ENCODE peak calls at places on chromosomes 13 and 19, in six cellular contexts. One of them, this sample, is unnamed.

GRCh38 chr13:112849500-112849899 is 119.5 kb upstream of the MCF2L start:
- DNase-seq in endothelial cell: no peak
- DNase-seq in ureter: no peak
- DNase-seq in Right ventricle myocardium superior: no peak
- DNase-seq in NCI-H1092 treated with DMSO at 0.1 percent for 48 hours: peak
- DNase-seq in astrocyte of the hippocampus: peak
- DNase-seq in this sample: no peak

GRCh38 chr19:50705422-50706019 is 14.1 kb downstream of the SHANK1 start:
- DNase-seq in Right ventricle myocardium superior: no peak
- DNase-seq in endothelial cell: no peak
- DNase-seq in ureter: no peak
- DNase-seq in astrocyte of the hippocampus: peak
- DNase-seq in NCI-H1092 treated with DMSO at 0.1 percent for 48 hours: peak
- DNase-seq in this sample: peak

GRCh38 chr13:65653548-65654078 is 1576.5 kb downstream of the PCDH9 start:
- DNase-seq in ureter: no peak
- DNase-seq in astrocyte of the hippocampus: no peak
- DNase-seq in Right ventricle myocardium superior: no peak
- DNase-seq in endothelial cell: no peak
- DNase-seq in NCI-H1092 treated with DMSO at 0.1 percent for 48 hours: peak
- DNase-seq in this sample: no peak

GRCh38 chr19:17156947-17157302 is 58.2 kb upstream of the USE1 start:
- DNase-seq in Right ventricle myocardium superior: no peak
- DNase-seq in astrocyte of the hippocampus: no peak
- DNase-seq in NCI-H1092 treated with DMSO at 0.1 percent for 48 hours: no peak
- DNase-seq in ureter: no peak
- DNase-seq in endothelial cell: no peak
- DNase-seq in this sample: no peak

GRCh38 chr13:82370306-82370705 is 1512.0 kb downstream of the SLITRK1 start:
- DNase-seq in ureter: no peak
- DNase-seq in Right ventricle myocardium superior: no peak
- DNase-seq in astrocyte of the hippocampus: peak
- DNase-seq in endothelial cell: no peak
- DNase-seq in NCI-H1092 treated with DMSO at 0.1 percent for 48 hours: no peak
- DNase-seq in this sample: no peak

GRCh38 chr19:23283925-23284324 is 33.7 kb upstream of the ZNF724 start:
- DNase-seq in astrocyte of the hippocampus: peak
- DNase-seq in Right ventricle myocardium superior: no peak
- DNase-seq in ureter: peak
- DNase-seq in endothelial cell: peak
- DNase-seq in NCI-H1092 treated with DMSO at 0.1 percent for 48 hours: peak
- DNase-seq in this sample: peak

GRCh38 chr19:16325161-16325527 is 518 bp downstream of the KLF2 start:
- DNase-seq in NCI-H1092 treated with DMSO at 0.1 percent for 48 hours: peak
- DNase-seq in endothelial cell: peak
- DNase-seq in Right ventricle myocardium superior: peak
- DNase-seq in ureter: peak
- DNase-seq in astrocyte of the hippocampus: peak
- DNase-seq in this sample: no peak

GRCh38 chr13:75771818-75772217 is 135.7 kb downstream of the LMO7 start:
- DNase-seq in astrocyte of the hippocampus: peak
- DNase-seq in NCI-H1092 treated with DMSO at 0.1 percent for 48 hours: no peak
- DNase-seq in ureter: no peak
- DNase-seq in Right ventricle myocardium superior: no peak
- DNase-seq in endothelial cell: no peak
- DNase-seq in this sample: no peak

GRCh38 chr19:16355293-16356043 is 30.8 kb downstream of the KLF2 start:
- DNase-seq in Right ventricle myocardium superior: peak
- DNase-seq in NCI-H1092 treated with DMSO at 0.1 percent for 48 hours: no peak
- DNase-seq in astrocyte of the hippocampus: no peak
- DNase-seq in endothelial cell: no peak
- DNase-seq in ureter: no peak
- DNase-seq in this sample: no peak

GRCh38 chr13:27830010-27830409 is 37.7 kb downstream of the GSX1 start:
- DNase-seq in Right ventricle myocardium superior: peak
- DNase-seq in NCI-H1092 treated with DMSO at 0.1 percent for 48 hours: peak
- DNase-seq in astrocyte of the hippocampus: peak
- DNase-seq in endothelial cell: peak
- DNase-seq in ureter: peak
- DNase-seq in this sample: peak

GRCh38 chr19:9885077-9885552 is 50.0 kb downstream of the PIN1 start:
- DNase-seq in NCI-H1092 treated with DMSO at 0.1 percent for 48 hours: peak
- DNase-seq in ureter: no peak
- DNase-seq in Right ventricle myocardium superior: peak
- DNase-seq in astrocyte of the hippocampus: peak
- DNase-seq in endothelial cell: peak
- DNase-seq in this sample: no peak

GRCh38 chr19:33290956-33291622 is 11.2 kb downstream of the CEBPA start:
- DNase-seq in ureter: no peak
- DNase-seq in Right ventricle myocardium superior: peak
- DNase-seq in endothelial cell: no peak
- DNase-seq in astrocyte of the hippocampus: peak
- DNase-seq in NCI-H1092 treated with DMSO at 0.1 percent for 48 hours: no peak
- DNase-seq in this sample: peak

GRCh38 chr19:16457195-16457953 is 14.4 kb downstream of the EPS15L1 start:
- DNase-seq in endothelial cell: no peak
- DNase-seq in ureter: no peak
- DNase-seq in NCI-H1092 treated with DMSO at 0.1 percent for 48 hours: peak
- DNase-seq in astrocyte of the hippocampus: peak
- DNase-seq in Right ventricle myocardium superior: peak
- DNase-seq in this sample: no peak

GRCh38 chr19:56261145-56261544 is 11.4 kb upstream of the EDDM13 start:
- DNase-seq in ureter: no peak
- DNase-seq in NCI-H1092 treated with DMSO at 0.1 percent for 48 hours: no peak
- DNase-seq in endothelial cell: no peak
- DNase-seq in Right ventricle myocardium superior: no peak
- DNase-seq in astrocyte of the hippocampus: no peak
- DNase-seq in this sample: no peak

GRCh38 chr19:10871711-10872550 is 578 bp downstream of the CARM1 start:
- DNase-seq in Right ventricle myocardium superior: peak
- DNase-seq in endothelial cell: peak
- DNase-seq in astrocyte of the hippocampus: peak
- DNase-seq in ureter: peak
- DNase-seq in NCI-H1092 treated with DMSO at 0.1 percent for 48 hours: no peak
- DNase-seq in this sample: no peak

GRCh38 chr13:106161186-106161585 is 374.3 kb downstream of the EFNB2 start:
- DNase-seq in endothelial cell: no peak
- DNase-seq in NCI-H1092 treated with DMSO at 0.1 percent for 48 hours: no peak
- DNase-seq in astrocyte of the hippocampus: no peak
- DNase-seq in Right ventricle myocardium superior: no peak
- DNase-seq in ureter: no peak
- DNase-seq in this sample: no peak

GRCh38 chr13:102191951-102192461 is 209.8 kb downstream of the FGF14 start:
- DNase-seq in astrocyte of the hippocampus: peak
- DNase-seq in ureter: no peak
- DNase-seq in NCI-H1092 treated with DMSO at 0.1 percent for 48 hours: no peak
- DNase-seq in Right ventricle myocardium superior: no peak
- DNase-seq in endothelial cell: no peak
- DNase-seq in this sample: no peak

GRCh38 chr13:33218020-33218419 is 67.5 kb downstream of the STARD13 start:
- DNase-seq in NCI-H1092 treated with DMSO at 0.1 percent for 48 hours: no peak
- DNase-seq in endothelial cell: no peak
- DNase-seq in astrocyte of the hippocampus: peak
- DNase-seq in Right ventricle myocardium superior: no peak
- DNase-seq in ureter: no peak
- DNase-seq in this sample: peak

GRCh38 chr19:48296963-48297734 is 27.3 kb downstream of the ZNF114 start:
- DNase-seq in NCI-H1092 treated with DMSO at 0.1 percent for 48 hours: no peak
- DNase-seq in astrocyte of the hippocampus: no peak
- DNase-seq in endothelial cell: no peak
- DNase-seq in Right ventricle myocardium superior: no peak
- DNase-seq in ureter: no peak
- DNase-seq in this sample: no peak

GRCh38 chr19:52689804-52690394 is 44.9 kb downstream of the ZNF611 start:
- DNase-seq in endothelial cell: peak
- DNase-seq in NCI-H1092 treated with DMSO at 0.1 percent for 48 hours: no peak
- DNase-seq in ureter: peak
- DNase-seq in astrocyte of the hippocampus: peak
- DNase-seq in Right ventricle myocardium superior: peak
- DNase-seq in this sample: peak

GRCh38 chr13:58583961-58584360 is 952.4 kb downstream of the PCDH17 start:
- DNase-seq in astrocyte of the hippocampus: peak
- DNase-seq in ureter: no peak
- DNase-seq in Right ventricle myocardium superior: no peak
- DNase-seq in endothelial cell: no peak
- DNase-seq in NCI-H1092 treated with DMSO at 0.1 percent for 48 hours: no peak
- DNase-seq in this sample: no peak

GRCh38 chr13:39881887-39882286 is 226.4 kb downstream of the COG6 start:
- DNase-seq in ureter: no peak
- DNase-seq in Right ventricle myocardium superior: no peak
- DNase-seq in astrocyte of the hippocampus: no peak
- DNase-seq in endothelial cell: no peak
- DNase-seq in NCI-H1092 treated with DMSO at 0.1 percent for 48 hours: no peak
- DNase-seq in this sample: no peak

GRCh38 chr19:45505151-45505995 is 1.9 kb upstream of the VASP start:
- DNase-seq in endothelial cell: no peak
- DNase-seq in astrocyte of the hippocampus: peak
- DNase-seq in NCI-H1092 treated with DMSO at 0.1 percent for 48 hours: no peak
- DNase-seq in ureter: no peak
- DNase-seq in Right ventricle myocardium superior: peak
- DNase-seq in this sample: no peak

GRCh38 chr19:52527954-52528326 is 472 bp downstream of the ZNF808 start:
- DNase-seq in endothelial cell: peak
- DNase-seq in NCI-H1092 treated with DMSO at 0.1 percent for 48 hours: no peak
- DNase-seq in astrocyte of the hippocampus: no peak
- DNase-seq in Right ventricle myocardium superior: peak
- DNase-seq in ureter: no peak
- DNase-seq in this sample: no peak

GRCh38 chr13:33207616-33207964 is 78.0 kb downstream of the STARD13 start:
- DNase-seq in NCI-H1092 treated with DMSO at 0.1 percent for 48 hours: no peak
- DNase-seq in ureter: peak
- DNase-seq in Right ventricle myocardium superior: peak
- DNase-seq in astrocyte of the hippocampus: peak
- DNase-seq in endothelial cell: no peak
- DNase-seq in this sample: no peak

GRCh38 chr19:9842834-9843625 is 7.9 kb downstream of the PIN1 start:
- DNase-seq in astrocyte of the hippocampus: no peak
- DNase-seq in endothelial cell: no peak
- DNase-seq in Right ventricle myocardium superior: peak
- DNase-seq in NCI-H1092 treated with DMSO at 0.1 percent for 48 hours: no peak
- DNase-seq in ureter: no peak
- DNase-seq in this sample: no peak

GRCh38 chr19:40445945-40446784 is 2.0 kb upstream of the SERTAD3 start:
- DNase-seq in astrocyte of the hippocampus: no peak
- DNase-seq in NCI-H1092 treated with DMSO at 0.1 percent for 48 hours: no peak
- DNase-seq in endothelial cell: no peak
- DNase-seq in ureter: no peak
- DNase-seq in Right ventricle myocardium superior: no peak
- DNase-seq in this sample: peak

GRCh38 chr19:56838930-56839664 is 1.4 kb downstream of the PEG3 start:
- DNase-seq in astrocyte of the hippocampus: peak
- DNase-seq in endothelial cell: no peak
- DNase-seq in Right ventricle myocardium superior: peak
- DNase-seq in ureter: peak
- DNase-seq in NCI-H1092 treated with DMSO at 0.1 percent for 48 hours: no peak
- DNase-seq in this sample: no peak

GRCh38 chr19:34085336-34085735 is 87.0 kb upstream of the LSM14A start:
- DNase-seq in ureter: no peak
- DNase-seq in Right ventricle myocardium superior: no peak
- DNase-seq in astrocyte of the hippocampus: no peak
- DNase-seq in endothelial cell: no peak
- DNase-seq in NCI-H1092 treated with DMSO at 0.1 percent for 48 hours: no peak
- DNase-seq in this sample: no peak

This sample was measured in Caco-2.